ENCODE peak calls at places on chromosomes 3 and 15, in four cellular contexts. P is NCI-H345, I is LoVo, D is nephron progenitor cell. U is an unnamed sample.

GRCh38 chr3:94405258-94406035 is 342.6 kb downstream of the NSUN3 start:
- DNase-seq in P (no peak), I (no peak), D (no peak), U (no peak)

GRCh38 chr15:34644061-34644460 is 60.6 kb upstream of the GOLGA8B start:
- DNase-seq in P (no peak), I (no peak), D (no peak), U (no peak)

GRCh38 chr15:80153900-80154299 is 1.1 kb downstream of the FAH start:
- DNase-seq in I (no peak), D (no peak), P (no peak), U (no peak)

GRCh38 chr3:69282191-69282590 is 103.7 kb downstream of the FRMD4B start:
- DNase-seq in I (no peak), D (no peak), P (no peak), U (peak)

GRCh38 chr3:184314700-184315505 is 497 bp downstream of the EIF4G1 start:
- DNase-seq in P (peak), I (no peak), D (peak), U (peak)

GRCh38 chr3:114377426-114377825 is 83.6 kb downstream of the TIGIT start:
- DNase-seq in P (no peak), I (no peak), D (no peak), U (no peak)

GRCh38 chr3:127637546-127637945 is 8.6 kb downstream of the PODXL2 start:
- DNase-seq in I (no peak), P (no peak), D (no peak), U (no peak)

GRCh38 chr15:39511915-39512260 is 69.0 kb upstream of the THBS1 start:
- DNase-seq in I (no peak), D (no peak), P (peak), U (no peak)

GRCh38 chr15:67899596-67900283 is 59.9 kb upstream of the RNU6-1 start:
- DNase-seq in I (peak), P (no peak), D (no peak), U (peak)

GRCh38 chr15:31477851-31478250 is 151.2 kb downstream of the KLF13 start:
- DNase-seq in I (no peak), D (no peak), P (no peak), U (no peak)

GRCh38 chr3:50649451-50649931 is 25.2 kb upstream of the DOCK3 start:
- DNase-seq in D (no peak), I (no peak), P (no peak), U (no peak)

GRCh38 chr15:85504739-85505676 is 124.6 kb downstream of the AKAP13 start:
- DNase-seq in I (peak), D (peak), P (peak), U (peak)

GRCh38 chr15:78033864-78034263 is 43.6 kb downstream of the TBC1D2B start:
- DNase-seq in D (no peak), P (peak), I (no peak), U (no peak)

GRCh38 chr15:99682455-99682854 is 50.8 kb downstream of the LYSMD4 start:
- DNase-seq in P (no peak), D (no peak), I (no peak), U (no peak)

GRCh38 chr3:81891056-81891455 is 129.6 kb upstream of the GBE1 start:
- DNase-seq in I (no peak), D (no peak), P (peak), U (no peak)

GRCh38 chr15:91965501-91966180 is 112.1 kb downstream of the SLCO3A1 start:
- DNase-seq in P (peak), D (no peak), I (no peak), U (no peak)

GRCh38 chr3:69914395-69914794 is 85.1 kb upstream of the SAMMSON start:
- DNase-seq in I (peak), P (no peak), D (no peak), U (no peak)

GRCh38 chr3:54171509-54171908 is 49.2 kb downstream of the CACNA2D3 start:
- DNase-seq in I (no peak), P (no peak), D (no peak), U (no peak)

GRCh38 chr3:73401616-73402265 is 223.0 kb downstream of the PDZRN3 start:
- DNase-seq in P (no peak), D (no peak), I (no peak), U (no peak)

GRCh38 chr3:140429791-140430190 is 248.1 kb upstream of the TRIM42 start:
- DNase-seq in I (no peak), D (no peak), P (no peak), U (no peak)

GRCh38 chr3:171277456-171278406 is 182.5 kb downstream of the TNIK start:
- DNase-seq in D (no peak), P (no peak), I (no peak), U (no peak)

GRCh38 chr15:90286678-90287077 is 21.2 kb downstream of the NGRN start:
- DNase-seq in D (no peak), I (no peak), P (peak), U (peak)

GRCh38 chr3:190319660-190320059 is 2.6 kb downstream of the CLDN1 start:
- DNase-seq in P (peak), D (no peak), I (peak), U (peak)

GRCh38 chr3:186094696-186095095 is 14.2 kb downstream of the ETV5 start:
- DNase-seq in P (no peak), I (no peak), D (no peak), U (no peak)

U was measured in HT-29.